ENCODE peak calls at places on chromosomes 1 and 21, in seven cellular contexts. One of them, this sample, is unnamed.

GRCh38 chr1:150141452-150141851 is 8.3 kb upstream of the PLEKHO1 start:
- DNase-seq in CD4-positive, alpha-beta T cell: no peak
- DNase-seq in upper lobe of left lung: no peak
- DNase-seq in NB4: no peak
- DNase-seq in GM23338: no peak
- DNase-seq in nephron progenitor cell: no peak
- DNase-seq in psoas muscle: no peak
- DNase-seq in this sample: no peak

GRCh38 chr1:1432951-1433803 is 2.3 kb upstream of the VWA1 start:
- DNase-seq in CD4-positive, alpha-beta T cell: no peak
- DNase-seq in upper lobe of left lung: peak
- DNase-seq in NB4: no peak
- DNase-seq in GM23338: peak
- DNase-seq in nephron progenitor cell: peak
- DNase-seq in psoas muscle: peak
- DNase-seq in this sample: no peak

GRCh38 chr1:181133969-181134418 is 45.5 kb downstream of the IER5 start:
- DNase-seq in CD4-positive, alpha-beta T cell: no peak
- DNase-seq in upper lobe of left lung: no peak
- DNase-seq in NB4: no peak
- DNase-seq in GM23338: no peak
- DNase-seq in nephron progenitor cell: no peak
- DNase-seq in psoas muscle: no peak
- DNase-seq in this sample: no peak

GRCh38 chr21:46639489-46640386 is 4.3 kb downstream of the PRMT2 start:
- DNase-seq in CD4-positive, alpha-beta T cell: no peak
- DNase-seq in upper lobe of left lung: no peak
- DNase-seq in NB4: peak
- DNase-seq in GM23338: peak
- DNase-seq in nephron progenitor cell: no peak
- DNase-seq in psoas muscle: no peak
- DNase-seq in this sample: no peak

GRCh38 chr21:34517491-34518245 is 5.7 kb upstream of the KCNE1 start:
- DNase-seq in CD4-positive, alpha-beta T cell: no peak
- DNase-seq in upper lobe of left lung: peak
- DNase-seq in NB4: peak
- DNase-seq in GM23338: peak
- DNase-seq in nephron progenitor cell: no peak
- DNase-seq in psoas muscle: no peak
- DNase-seq in this sample: no peak

GRCh38 chr1:156659672-156659993 is 17.6 kb downstream of the NES start:
- DNase-seq in CD4-positive, alpha-beta T cell: no peak
- DNase-seq in upper lobe of left lung: no peak
- DNase-seq in NB4: no peak
- DNase-seq in GM23338: no peak
- DNase-seq in nephron progenitor cell: no peak
- DNase-seq in psoas muscle: no peak
- DNase-seq in this sample: no peak

GRCh38 chr1:89641781-89642180 is 8.9 kb downstream of the LRRC8C start:
- DNase-seq in CD4-positive, alpha-beta T cell: no peak
- DNase-seq in upper lobe of left lung: no peak
- DNase-seq in NB4: peak
- DNase-seq in GM23338: no peak
- DNase-seq in nephron progenitor cell: no peak
- DNase-seq in psoas muscle: no peak
- DNase-seq in this sample: no peak

GRCh38 chr1:12617511-12617900 is 504 bp downstream of the DHRS3 start:
- DNase-seq in CD4-positive, alpha-beta T cell: peak
- DNase-seq in upper lobe of left lung: peak
- DNase-seq in NB4: no peak
- DNase-seq in GM23338: peak
- DNase-seq in nephron progenitor cell: no peak
- DNase-seq in psoas muscle: no peak
- DNase-seq in this sample: no peak

GRCh38 chr1:150927629-150928028 is 1.5 kb downstream of the SETDB1 start:
- DNase-seq in CD4-positive, alpha-beta T cell: no peak
- DNase-seq in upper lobe of left lung: no peak
- DNase-seq in NB4: no peak
- DNase-seq in GM23338: no peak
- DNase-seq in nephron progenitor cell: no peak
- DNase-seq in psoas muscle: no peak
- DNase-seq in this sample: no peak

GRCh38 chr1:17732475-17732874 is 22.7 kb upstream of the ACTL8 start:
- DNase-seq in CD4-positive, alpha-beta T cell: no peak
- DNase-seq in upper lobe of left lung: no peak
- DNase-seq in NB4: no peak
- DNase-seq in GM23338: no peak
- DNase-seq in nephron progenitor cell: no peak
- DNase-seq in psoas muscle: no peak
- DNase-seq in this sample: no peak

GRCh38 chr1:17735340-17735739 is 19.8 kb upstream of the ACTL8 start:
- DNase-seq in CD4-positive, alpha-beta T cell: no peak
- DNase-seq in upper lobe of left lung: no peak
- DNase-seq in NB4: no peak
- DNase-seq in GM23338: no peak
- DNase-seq in nephron progenitor cell: no peak
- DNase-seq in psoas muscle: no peak
- DNase-seq in this sample: no peak

GRCh38 chr1:17736625-17737024 is 18.5 kb upstream of the ACTL8 start:
- DNase-seq in CD4-positive, alpha-beta T cell: no peak
- DNase-seq in upper lobe of left lung: no peak
- DNase-seq in NB4: no peak
- DNase-seq in GM23338: peak
- DNase-seq in nephron progenitor cell: no peak
- DNase-seq in psoas muscle: no peak
- DNase-seq in this sample: no peak

GRCh38 chr1:17735791-17736190 is 19.3 kb upstream of the ACTL8 start:
- DNase-seq in CD4-positive, alpha-beta T cell: no peak
- DNase-seq in upper lobe of left lung: no peak
- DNase-seq in NB4: no peak
- DNase-seq in GM23338: no peak
- DNase-seq in nephron progenitor cell: no peak
- DNase-seq in psoas muscle: no peak
- DNase-seq in this sample: no peak

GRCh38 chr1:17734609-17735008 is 20.5 kb upstream of the ACTL8 start:
- DNase-seq in CD4-positive, alpha-beta T cell: no peak
- DNase-seq in upper lobe of left lung: no peak
- DNase-seq in NB4: no peak
- DNase-seq in GM23338: no peak
- DNase-seq in nephron progenitor cell: no peak
- DNase-seq in psoas muscle: no peak
- DNase-seq in this sample: no peak
- TF ChIP-seq CTCF in CD4-positive, alpha-beta T cell: no peak
- TF ChIP-seq CTCF in upper lobe of left lung: no peak
- TF ChIP-seq CTCF in NB4: no peak
- TF ChIP-seq CTCF in GM23338: no peak
- TF ChIP-seq CTCF in nephron progenitor cell: no peak
- TF ChIP-seq CTCF in psoas muscle: no peak
- TF ChIP-seq CTCF in this sample: no peak

GRCh38 chr1:111959436-111959835 is 30.0 kb downstream of the KCND3 start:
- DNase-seq in CD4-positive, alpha-beta T cell: no peak
- DNase-seq in upper lobe of left lung: no peak
- DNase-seq in NB4: no peak
- DNase-seq in GM23338: no peak
- DNase-seq in nephron progenitor cell: no peak
- DNase-seq in psoas muscle: no peak
- DNase-seq in this sample: no peak
- TF ChIP-seq CTCF in CD4-positive, alpha-beta T cell: no peak
- TF ChIP-seq CTCF in upper lobe of left lung: no peak
- TF ChIP-seq CTCF in NB4: peak
- TF ChIP-seq CTCF in GM23338: no peak
- TF ChIP-seq CTCF in nephron progenitor cell: no peak
- TF ChIP-seq CTCF in psoas muscle: peak
- TF ChIP-seq CTCF in this sample: no peak

DNA sequence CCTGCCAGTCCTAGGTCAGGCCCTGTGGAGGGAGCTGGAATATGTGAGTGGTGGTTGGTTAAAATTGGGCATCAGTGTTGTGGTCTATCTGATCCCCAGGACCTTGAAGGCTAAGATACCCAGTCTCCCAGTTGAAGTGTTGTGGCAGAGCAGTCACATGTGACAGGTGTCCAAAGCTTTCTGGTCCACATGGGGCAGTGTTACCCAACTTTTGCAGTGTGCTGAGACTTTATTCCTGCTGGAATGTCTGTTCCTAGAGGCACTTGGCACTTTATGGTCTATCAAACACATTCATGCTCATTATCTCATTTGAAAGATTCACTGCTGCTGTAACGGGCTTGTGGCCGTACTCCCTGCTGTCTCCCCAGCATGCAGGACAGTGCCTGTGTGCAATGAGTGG is 21.0 kb upstream of the LORICRIN start:
- DNase-seq in CD4-positive, alpha-beta T cell: no peak
- DNase-seq in upper lobe of left lung: no peak
- DNase-seq in NB4: no peak
- DNase-seq in GM23338: peak
- DNase-seq in nephron progenitor cell: no peak
- DNase-seq in psoas muscle: no peak
- DNase-seq in this sample: no peak
- TF ChIP-seq CTCF in CD4-positive, alpha-beta T cell: no peak
- TF ChIP-seq CTCF in upper lobe of left lung: no peak
- TF ChIP-seq CTCF in NB4: no peak
- TF ChIP-seq CTCF in GM23338: peak
- TF ChIP-seq CTCF in nephron progenitor cell: no peak
- TF ChIP-seq CTCF in psoas muscle: no peak
- TF ChIP-seq CTCF in this sample: no peak

DNA sequence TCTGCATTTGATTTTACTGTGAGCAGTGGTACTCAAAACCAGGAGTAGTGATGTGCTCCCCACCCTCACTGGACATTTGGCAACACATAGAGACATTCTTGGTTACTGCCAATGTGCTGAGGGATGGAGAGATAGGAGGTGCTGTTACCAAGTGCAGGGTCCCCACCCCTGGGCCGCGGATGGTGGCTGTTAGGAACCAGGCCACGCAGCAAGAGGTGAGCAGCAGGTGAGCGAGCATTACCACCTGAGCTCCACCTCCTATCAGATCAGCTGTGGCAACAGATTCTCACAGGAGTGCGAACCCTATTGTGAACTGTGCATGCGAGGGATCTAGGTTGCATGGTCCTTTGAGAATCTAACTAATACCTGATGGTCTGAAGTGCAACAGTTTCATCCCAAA is 95.7 kb downstream of the AKT3 start:
- DNase-seq in CD4-positive, alpha-beta T cell: no peak
- DNase-seq in upper lobe of left lung: no peak
- DNase-seq in NB4: no peak
- DNase-seq in GM23338: no peak
- DNase-seq in nephron progenitor cell: no peak
- DNase-seq in psoas muscle: no peak
- DNase-seq in this sample: no peak
- TF ChIP-seq CTCF in CD4-positive, alpha-beta T cell: no peak
- TF ChIP-seq CTCF in upper lobe of left lung: no peak
- TF ChIP-seq CTCF in NB4: no peak
- TF ChIP-seq CTCF in GM23338: no peak
- TF ChIP-seq CTCF in nephron progenitor cell: no peak
- TF ChIP-seq CTCF in psoas muscle: no peak
- TF ChIP-seq CTCF in this sample: no peak

GRCh38 chr1:205962821-205963221 is 19.6 kb upstream of the SLC26A9 start:
- DNase-seq in CD4-positive, alpha-beta T cell: no peak
- DNase-seq in upper lobe of left lung: no peak
- DNase-seq in NB4: peak
- DNase-seq in GM23338: no peak
- DNase-seq in nephron progenitor cell: no peak
- DNase-seq in psoas muscle: no peak
- DNase-seq in this sample: no peak
- TF ChIP-seq CTCF in CD4-positive, alpha-beta T cell: no peak
- TF ChIP-seq CTCF in upper lobe of left lung: no peak
- TF ChIP-seq CTCF in NB4: no peak
- TF ChIP-seq CTCF in GM23338: no peak
- TF ChIP-seq CTCF in nephron progenitor cell: no peak
- TF ChIP-seq CTCF in psoas muscle: no peak
- TF ChIP-seq CTCF in this sample: no peak

GRCh38 chr1:211632808-211633522 is 42.5 kb downstream of the NEK2 start:
- DNase-seq in CD4-positive, alpha-beta T cell: no peak
- DNase-seq in upper lobe of left lung: no peak
- DNase-seq in NB4: peak
- DNase-seq in GM23338: no peak
- DNase-seq in nephron progenitor cell: no peak
- DNase-seq in psoas muscle: no peak
- DNase-seq in this sample: no peak
- TF ChIP-seq CTCF in CD4-positive, alpha-beta T cell: no peak
- TF ChIP-seq CTCF in upper lobe of left lung: no peak
- TF ChIP-seq CTCF in NB4: no peak
- TF ChIP-seq CTCF in GM23338: no peak
- TF ChIP-seq CTCF in nephron progenitor cell: no peak
- TF ChIP-seq CTCF in psoas muscle: no peak
- TF ChIP-seq CTCF in this sample: no peak

DNA sequence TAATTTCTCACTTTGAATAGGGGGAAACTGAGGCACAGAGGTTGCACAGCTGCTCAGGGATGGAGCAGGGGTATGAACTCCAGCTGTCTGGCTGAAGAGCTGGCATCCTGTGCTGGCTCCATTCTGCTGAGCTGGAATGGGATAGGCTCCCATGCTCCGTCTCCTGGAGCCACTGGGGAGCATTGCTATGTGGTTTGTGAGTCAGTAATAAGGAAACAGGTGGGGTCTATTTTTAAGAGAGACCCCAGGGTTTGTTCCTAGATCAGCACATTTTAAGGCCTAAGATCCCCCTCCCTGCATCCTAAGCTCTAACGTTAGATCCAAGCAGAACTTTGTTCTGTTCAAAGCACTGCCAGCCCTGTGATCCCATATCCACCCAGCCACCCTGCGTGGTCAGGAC is 72.2 kb downstream of the LACTBL1 start:
- DNase-seq in CD4-positive, alpha-beta T cell: no peak
- DNase-seq in upper lobe of left lung: no peak
- DNase-seq in NB4: no peak
- DNase-seq in GM23338: no peak
- DNase-seq in nephron progenitor cell: no peak
- DNase-seq in psoas muscle: no peak
- DNase-seq in this sample: no peak
- TF ChIP-seq CTCF in CD4-positive, alpha-beta T cell: no peak
- TF ChIP-seq CTCF in upper lobe of left lung: no peak
- TF ChIP-seq CTCF in NB4: no peak
- TF ChIP-seq CTCF in GM23338: no peak
- TF ChIP-seq CTCF in nephron progenitor cell: no peak
- TF ChIP-seq CTCF in psoas muscle: no peak
- TF ChIP-seq CTCF in this sample: no peak